ENCODE peak calls at places on chromosome 17, in four cellular contexts. Q is MM.1S; X is tibial artery; S is CD8-positive, alpha-beta T cell. W is an unnamed sample.

GRCh38 chr17:77349976-77350830 is 209.4 kb downstream of the SEC14L1 start:
- DNase-seq in S (no peak), Q (no peak), X (no peak), W (peak)

GRCh38 chr17:55285340-55286301 is 20.9 kb downstream of the HLF start:
- DNase-seq in Q (no peak), X (peak), S (no peak), W (peak)

GRCh38 chr17:69567130-69567529 is 152.6 kb downstream of the MAP2K6 start:
- DNase-seq in S (no peak), X (no peak), Q (no peak), W (no peak)

GRCh38 chr17:72790194-72790593 is 302.3 kb downstream of the SLC39A11 start:
- DNase-seq in Q (no peak), X (no peak), S (no peak), W (no peak)

GRCh38 chr17:81511800-81512559 is 619 bp downstream of the ACTG1 start:
- DNase-seq in Q (no peak), S (peak), X (peak), W (no peak)

GRCh38 chr17:21287703-21288449 is 3.4 kb downstream of the MAP2K3 start:
- DNase-seq in X (peak), S (peak), Q (peak), W (peak)

GRCh38 chr17:36592316-36592710 is 634 bp downstream of the DHRS11 start:
- DNase-seq in Q (no peak), X (no peak), S (no peak), W (no peak)

GRCh38 chr17:73768691-73769090 is 124.4 kb upstream of the SDK2 start:
- DNase-seq in X (no peak), Q (no peak), S (no peak), W (no peak)

GRCh38 chr17:31078290-31078689 is 16.5 kb upstream of the NF1 start:
- DNase-seq in S (no peak), X (no peak), Q (no peak), W (no peak)

GRCh38 chr17:77208856-77209255 is 68.1 kb downstream of the SEC14L1 start:
- DNase-seq in X (no peak), Q (no peak), S (no peak), W (peak)

GRCh38 chr17:29368926-29369325 is 21.2 kb upstream of the TAOK1 start:
- DNase-seq in X (no peak), Q (no peak), S (no peak), W (no peak)

DNA sequence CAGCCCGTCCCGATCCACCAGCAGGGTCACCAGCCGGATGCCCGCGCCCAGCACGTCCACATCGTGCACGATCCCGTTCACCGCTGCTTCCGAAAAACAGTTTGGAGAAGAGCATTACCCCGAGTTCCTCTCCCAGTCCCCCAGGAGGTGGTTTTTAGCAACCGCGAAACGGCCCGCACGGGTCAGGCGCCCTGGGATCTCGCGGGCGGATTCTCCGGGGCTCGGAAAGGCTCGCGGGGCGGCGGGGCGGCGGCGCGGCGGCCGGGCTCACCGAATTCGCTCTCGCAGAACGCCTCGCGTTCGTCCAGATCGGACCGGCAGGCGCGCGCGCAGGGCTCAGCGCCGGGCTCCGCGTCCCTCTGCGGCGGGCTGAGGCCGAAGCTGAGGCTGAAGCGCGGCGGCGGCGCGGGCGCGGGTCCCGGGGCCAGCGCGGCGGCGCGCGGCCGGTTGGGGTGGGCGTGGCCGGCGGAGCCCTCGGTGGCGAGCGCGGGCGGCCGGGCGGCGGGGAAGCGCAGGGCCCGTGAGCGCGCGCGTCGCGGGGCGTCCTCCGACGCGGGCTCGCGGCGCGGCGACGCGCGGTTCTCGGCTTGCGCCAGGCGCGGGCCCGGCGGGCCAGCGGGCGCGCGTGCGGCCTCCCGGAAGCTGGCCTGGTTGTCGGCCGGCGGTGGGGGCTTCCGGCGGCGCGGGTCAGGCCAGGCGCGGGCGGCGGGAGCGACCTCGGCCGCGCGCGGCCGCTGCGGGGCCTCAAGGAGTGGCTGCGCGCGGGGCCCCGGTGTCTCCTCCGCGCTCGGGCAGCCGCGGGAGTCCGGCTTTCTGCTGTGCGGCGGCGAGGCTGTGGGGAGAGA is 2.9 kb downstream of the C17orf58 start:
- DNase-seq in S (peak), Q (peak), X (peak), W (peak)
- TF ChIP-seq CTCF in S (no peak), Q (no peak), X (peak), W (no peak)

GRCh38 chr17:48561894-48562810 is 16.0 kb downstream of the HOXB4 start:
- DNase-seq in S (no peak), X (no peak), Q (no peak), W (no peak)
- H3K4me3 ChIP-seq in S (no peak), X (no peak), Q (no peak), W (no peak)

GRCh38 chr17:58312824-58313223 is 15.8 kb downstream of the TSPOAP1 start:
- DNase-seq in S (no peak), Q (no peak), X (no peak), W (no peak)
- TF ChIP-seq CTCF in S (no peak), Q (no peak), X (no peak), W (no peak)

GRCh38 chr17:7382901-7383300 is 2.0 kb downstream of the TNK1 start:
- DNase-seq in S (no peak), Q (no peak), X (no peak), W (no peak)

GRCh38 chr17:7383371-7383741 is 2.5 kb downstream of the TNK1 start:
- DNase-seq in X (no peak), S (no peak), Q (no peak), W (no peak)

GRCh38 chr17:7379134-7379533 is 1.8 kb upstream of the TNK1 start:
- DNase-seq in S (no peak), Q (no peak), X (no peak), W (no peak)

GRCh38 chr17:7380321-7380720 is 568 bp upstream of the TNK1 start:
- DNase-seq in X (peak), Q (no peak), S (no peak), W (peak)

DNA sequence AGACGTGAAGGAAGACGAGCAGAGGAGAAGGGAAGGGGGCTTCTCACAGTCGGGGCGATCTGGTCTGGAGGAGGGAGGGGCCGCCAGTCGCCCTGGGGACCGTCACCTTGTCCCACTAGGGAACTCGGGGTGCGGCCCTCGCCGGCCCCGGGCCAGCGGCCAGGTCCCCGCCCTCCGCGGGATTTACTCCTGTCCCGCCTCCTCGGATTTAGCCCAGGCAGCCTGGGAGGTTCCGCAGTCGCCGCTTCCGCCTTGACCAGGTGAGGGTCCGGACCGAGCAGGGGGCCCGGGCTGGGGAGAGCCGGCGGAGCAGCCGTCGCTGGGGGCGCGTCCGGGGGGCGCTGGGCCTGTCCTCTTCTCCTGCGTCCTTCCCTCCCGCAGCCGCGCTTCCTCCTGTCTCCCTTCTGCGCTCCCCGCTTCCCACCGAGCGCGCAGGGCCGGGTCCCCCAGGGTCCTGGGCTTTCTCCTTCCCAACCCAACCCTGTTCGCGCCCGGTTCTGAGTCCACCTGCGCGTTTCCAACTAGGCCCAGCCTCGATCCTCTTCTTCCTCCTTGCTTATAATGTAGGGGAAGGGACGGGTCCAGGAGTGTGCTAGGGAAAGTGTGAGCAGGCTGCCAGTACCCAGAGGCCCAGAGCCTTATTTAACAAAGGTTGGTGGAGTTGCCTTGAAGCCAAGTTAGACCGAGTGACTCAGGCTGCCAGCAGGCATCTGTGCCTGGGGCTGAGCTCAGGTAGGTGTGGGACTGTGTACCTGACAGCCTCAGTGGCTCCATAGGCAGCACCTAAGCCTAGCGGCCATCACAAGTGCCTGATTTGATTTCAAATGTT is at the start of gene TNK1:
- DNase-seq in S (no peak), Q (no peak), X (no peak), W (no peak)
- H3K4me3 ChIP-seq in S (no peak), Q (no peak), X (peak), W (peak)

W was measured in fibroblast of villous mesenchyme.